ENCODE peak calls at places on chromosomes 3 and 15, in eight cellular contexts. A is fibroblast of lung; S is ascending aorta; N is ELR; E is NCI-H187; T is lower lobe of right lung; O is KBM-7; F is stimulated activated CD4-positive, alpha-beta T cell treated with anti-CD3 and anti-CD28 coated beads, Interleukin-2, amount 100 ng/mL, for 48 hours. R is an unnamed sample.

GRCh38 chr3:31064021-31064420 is 169.6 kb upstream of the GADL1 start:
- DNase-seq in T (no peak), S (no peak), E (no peak), F (no peak), N (peak; percentile 37), O (no peak), A (peak; percentile 78), R (no peak)

GRCh38 chr3:123112232-123112631 is 45.4 kb downstream of the PDIA5 start:
- DNase-seq in F (no peak), T (no peak), O (no peak), N (no peak), S (no peak), E (no peak), A (no peak), R (no peak)

GRCh38 chr3:134311693-134312071 is 61.0 kb upstream of the RYK start:
- DNase-seq in T (no peak), O (no peak), E (no peak), S (no peak), F (no peak), A (peak; percentile 65), N (peak; percentile 33), R (no peak)

GRCh38 chr3:48688032-48688736 is 2.5 kb upstream of the NCKIPSD start:
- DNase-seq in S (no peak), E (no peak), T (no peak), F (no peak), A (no peak), N (no peak), O (no peak), R (no peak)

GRCh38 chr3:38641461-38642110 is 7.9 kb downstream of the SCN5A start:
- DNase-seq in A (no peak), F (no peak), T (no peak), S (peak; percentile 45), O (no peak), E (no peak), N (no peak), R (no peak)

GRCh38 chr3:183411216-183411922 is 17.1 kb downstream of the MCF2L2 start:
- DNase-seq in S (no peak), F (no peak), T (no peak), O (no peak), N (no peak), A (no peak), E (no peak), R (no peak)

GRCh38 chr15:30859091-30859874 is 44.4 kb upstream of the FAN1 start:
- DNase-seq in T (no peak), O (peak; percentile 40), N (peak; percentile 40), E (no peak), A (peak; percentile 16), F (peak; percentile 5), S (no peak), R (no peak)

GRCh38 chr3:85142626-85143025 is 183.8 kb downstream of the CADM2 start:
- DNase-seq in S (no peak), E (no peak), T (no peak), N (no peak), A (no peak), O (no peak), F (no peak), R (no peak)

GRCh38 chr3:139122612-139123011 is 77.9 kb upstream of the PRR23C start:
- DNase-seq in E (no peak), N (no peak), S (peak; percentile 35), A (no peak), O (no peak), F (no peak), T (no peak), R (no peak)

GRCh38 chr3:12005951-12006625 is 1.9 kb downstream of the SYN2 start:
- DNase-seq in N (no peak), E (no peak), S (no peak), F (no peak), A (no peak), T (no peak), O (peak; percentile 43), R (no peak)

GRCh38 chr3:38102073-38102844 is 34.7 kb downstream of the ACAA1 start:
- DNase-seq in S (no peak), T (no peak), F (no peak), N (peak; percentile 15), A (no peak), E (no peak), O (no peak), R (peak; percentile 71)

GRCh38 chr3:124037332-124037731 is 45.4 kb upstream of the ROPN1 start:
- DNase-seq in N (peak; percentile 12), A (peak; percentile 33), T (no peak), E (no peak), F (no peak), O (no peak), S (no peak), R (no peak)

GRCh38 chr3:115790759-115791158 is 167.4 kb downstream of the GAP43 start:
- DNase-seq in N (peak; percentile 98), T (no peak), E (no peak), A (peak; percentile 100), F (peak; percentile 23), O (no peak), S (no peak), R (no peak)

GRCh38 chr3:51622868-51623267 is 48.2 kb upstream of the TEX264 start:
- DNase-seq in S (no peak), O (no peak), A (peak; percentile 25), E (no peak), N (no peak), F (no peak), T (no peak), R (no peak)

GRCh38 chr15:74134387-74135027 is 4.1 kb downstream of the ISLR2 start:
- DNase-seq in F (no peak), S (no peak), T (no peak), O (peak; percentile 40), A (peak; percentile 35), N (peak; percentile 45), E (no peak), R (no peak)

GRCh38 chr15:73345658-73346057 is 23.1 kb downstream of the HCN4 start:
- DNase-seq in S (no peak), T (no peak), E (no peak), F (no peak), N (no peak), A (no peak), O (no peak), R (no peak)

GRCh38 chr15:66698318-66698961 is 3.6 kb upstream of the SMAD6 start:
- DNase-seq in T (peak; percentile 80), N (peak; percentile 79), S (peak; percentile 88), A (peak; percentile 53), O (peak; percentile 81), F (no peak), E (no peak), R (no peak)

GRCh38 chr3:81451611-81452010 is 309.8 kb downstream of the GBE1 start:
- DNase-seq in S (no peak), N (peak; percentile 71), T (no peak), O (no peak), A (peak; percentile 74), E (no peak), F (no peak), R (no peak)

GRCh38 chr3:173826416-173826815 is 428.9 kb downstream of the NLGN1 start:
- DNase-seq in F (no peak), S (no peak), T (no peak), O (no peak), A (peak; percentile 40), N (no peak), E (no peak), R (no peak)

GRCh38 chr15:61195116-61196002 is 33.7 kb downstream of the RORA start:
- DNase-seq in N (peak; percentile 56), F (peak; percentile 13), E (no peak), S (no peak), A (peak; percentile 29), T (no peak), O (peak; percentile 62), R (peak; percentile 7)

R was measured in HL-60.